ENCODE peak calls at places on chromosomes 12 and 14, in four cellular contexts. D is bronchial epithelial cell, A is hepatic stellate cell, G is nephron progenitor cell. O is an unnamed sample.

GRCh38 chr12:57715786-57716185 is 21.9 kb downstream of the OS9 start:
- DNase-seq in G (no peak), D (no peak), A (no peak), O (no peak)

GRCh38 chr14:100785626-100786025 is 40.3 kb upstream of the MEG3 start:
- DNase-seq in G (no peak), A (no peak), D (no peak), O (no peak)

GRCh38 chr14:105884808-105885281 is 358.5 kb downstream of the TMEM121 start:
- DNase-seq in G (no peak), A (no peak), D (no peak), O (no peak)

GRCh38 chr12:113299619-113300237 is 35.2 kb downstream of the SLC8B1 start:
- DNase-seq in G (peak), A (peak), D (peak), O (no peak)

GRCh38 chr12:94027561-94027960 is 120.8 kb upstream of the PLXNC1 start:
- DNase-seq in A (no peak), G (no peak), D (no peak), O (no peak)

GRCh38 chr12:108432423-108432822 is 82.7 kb upstream of the FICD start:
- DNase-seq in G (no peak), A (no peak), D (no peak), O (no peak)

GRCh38 chr12:58416211-58416610 is 474.8 kb downstream of the ATP23 start:
- DNase-seq in A (peak), G (no peak), D (peak), O (no peak)

GRCh38 chr14:91284146-91284790 is 39.8 kb upstream of the GPR68 start:
- DNase-seq in A (peak), D (peak), G (no peak), O (no peak)

GRCh38 chr14:55454264-55455151 is 14.1 kb upstream of the TBPL2 start:
- DNase-seq in D (peak), G (no peak), A (no peak), O (peak)

GRCh38 chr14:63972323-63972932 is 119.6 kb downstream of the SYNE2 start:
- DNase-seq in G (no peak), D (no peak), A (no peak), O (no peak)

GRCh38 chr12:62882696-62883095 is 52.3 kb downstream of the PPM1H start:
- DNase-seq in A (no peak), G (no peak), D (no peak), O (no peak)

GRCh38 chr14:69657961-69658360 is 46.6 kb downstream of the SUSD6 start:
- DNase-seq in G (peak), D (peak), A (no peak), O (no peak)

GRCh38 chr14:51002406-51002984 is 58.2 kb upstream of the PYGL start:
- DNase-seq in G (no peak), A (no peak), D (no peak), O (no peak)

GRCh38 chr12:80187660-80188090 is 88.3 kb downstream of the OTOGL start:
- DNase-seq in G (no peak), A (no peak), D (peak), O (no peak)

GRCh38 chr12:64673490-64674169 is 63.3 kb downstream of the RASSF3 start:
- DNase-seq in A (no peak), G (no peak), D (no peak), O (no peak)

GRCh38 chr12:78293039-78293686 is 462.5 kb downstream of the NAV3 start:
- DNase-seq in A (no peak), D (peak), G (no peak), O (no peak)

GRCh38 chr12:44873898-44874297 is 2.2 kb downstream of the NELL2 start:
- DNase-seq in A (peak), G (no peak), D (no peak), O (no peak)

O was measured in AML-193.